ENCODE peak calls at places on chromosomes 4 and X, in four cellular contexts. Y is HepG2, Q is K562, D is H1. X is an unnamed sample.

GRCh38 chrX:20189171-20189570 is 47.5 kb upstream of the EIF1AX start:
- DNase-seq in D (no peak), Q (no peak), Y (peak; percentile 30), X (no peak)

GRCh38 chr4:38752393-38752961 is 30.3 kb downstream of the TLR10 start:
- DNase-seq in Y (no peak), Q (no peak), D (no peak), X (no peak)

GRCh38 chr4:87122252-87122651 is 98.2 kb downstream of the KLHL8 start:
- DNase-seq in D (no peak), Q (no peak), Y (no peak), X (no peak)

GRCh38 chrX:142483965-142484364 is 278.9 kb upstream of the MAGEC2 start:
- DNase-seq in Y (no peak), Q (no peak), D (no peak), X (no peak)

GRCh38 chr4:53313510-53313909 is 52.4 kb downstream of the SCFD2 start:
- DNase-seq in D (no peak), Y (peak; percentile 43), Q (peak; percentile 33), X (peak; percentile 5)

GRCh38 chrX:39377171-39377570 is 575.9 kb downstream of the MID1IP1 start:
- DNase-seq in Y (no peak), Q (no peak), D (no peak), X (no peak)

GRCh38 chrX:32293962-32294708 is 917.2 kb downstream of the DMD start:
- DNase-seq in Q (no peak), Y (no peak), D (no peak), X (no peak)

GRCh38 chr4:156118821-156119220 is 165.2 kb upstream of the CTSO start:
- DNase-seq in Y (no peak), D (no peak), Q (no peak), X (no peak)

GRCh38 chrX:69163936-69164741 is 1.1 kb downstream of the PJA1 start:
- DNase-seq in Y (no peak), D (no peak), Q (peak; percentile 33), X (no peak)

GRCh38 chr4:73721419-73721818 is 18.9 kb upstream of the CXCL8 start:
- DNase-seq in Q (no peak), Y (no peak), D (no peak), X (no peak)

GRCh38 chr4:138665851-138666250 is 349.7 kb upstream of the NOCT start:
- DNase-seq in D (no peak), Y (no peak), Q (no peak), X (no peak)

GRCh38 chr4:121448231-121448630 is 67.4 kb upstream of the QRFPR start:
- DNase-seq in Q (no peak), Y (peak; percentile 37), D (no peak), X (peak; percentile 35)

GRCh38 chr4:41661447-41662076 is 87.0 kb downstream of the PHOX2B start:
- DNase-seq in Y (peak; percentile 12), D (peak; percentile 78), Q (peak; percentile 64), X (peak; percentile 50)

GRCh38 chr4:48329976-48330375 is 11.4 kb upstream of the SLAIN2 start:
- DNase-seq in D (no peak), Y (no peak), Q (no peak), X (no peak)

GRCh38 chr4:24063771-24064170 is 173.9 kb upstream of the PPARGC1A start:
- DNase-seq in Y (no peak), Q (no peak), D (no peak), X (no peak)

GRCh38 chr4:6324999-6325790 is 55.5 kb downstream of the WFS1 start:
- DNase-seq in Q (no peak), Y (no peak), D (no peak), X (no peak)

GRCh38 chrX:118928126-118928525 is 46.3 kb upstream of the LONRF3 start:
- DNase-seq in Y (no peak), D (no peak), Q (no peak), X (no peak)

GRCh38 chr4:5730993-5731975 is 20.3 kb downstream of the EVC start:
- DNase-seq in D (no peak), Q (no peak), Y (no peak), X (no peak)

GRCh38 chr4:8029689-8030088 is 90.0 kb upstream of the AFAP1 start:
- DNase-seq in Y (no peak), Q (no peak), D (no peak), X (no peak)

GRCh38 chr4:163556169-163556568 is 61.7 kb downstream of the TMA16 start:
- DNase-seq in Y (no peak), Q (no peak), D (no peak), X (no peak)

GRCh38 chr4:78510681-78511080 is 40.9 kb upstream of the ANXA3 start:
- DNase-seq in D (no peak), Y (no peak), Q (no peak), X (no peak)

GRCh38 chr4:16018061-16018676 is 55.2 kb upstream of the FGFBP2 start:
- DNase-seq in Y (no peak), Q (no peak), D (no peak), X (no peak)

DNA sequence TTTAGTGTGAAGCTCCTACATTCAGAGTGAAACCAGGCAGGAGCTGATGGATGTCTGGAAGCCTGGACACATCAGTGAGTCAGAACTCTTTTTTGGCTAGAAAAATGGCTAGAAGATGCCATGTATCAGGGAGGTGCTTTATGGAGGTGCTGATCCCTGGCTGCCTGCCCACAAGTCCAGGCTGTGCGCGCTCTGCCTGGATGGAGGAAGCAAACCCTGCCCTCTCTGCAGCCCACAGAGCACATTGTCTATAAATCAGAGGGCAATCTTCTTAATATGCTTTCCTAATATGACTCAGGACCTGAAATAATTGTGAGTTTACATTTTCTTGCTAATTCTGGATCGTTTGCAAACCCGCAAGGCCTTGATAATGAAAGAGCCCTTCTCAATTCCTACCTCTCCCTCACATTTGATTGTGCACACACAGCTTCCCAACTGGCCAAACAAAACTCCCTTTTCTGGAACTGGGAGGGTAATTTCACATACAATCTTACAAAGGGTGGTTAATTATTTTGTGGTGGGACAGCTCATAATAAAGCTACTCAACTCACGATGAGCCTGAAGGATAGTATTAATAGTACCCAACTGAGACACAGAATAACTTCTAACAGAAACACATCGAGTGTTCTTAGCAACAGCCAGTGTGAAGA is 11.7 kb downstream of the MFAP3L start:
- DNase-seq in Q (no peak), Y (no peak), D (no peak), X (no peak)
- TF ChIP-seq PHF8 in Q (no peak), Y (no peak), D (no peak), X (no peak)

DNA sequence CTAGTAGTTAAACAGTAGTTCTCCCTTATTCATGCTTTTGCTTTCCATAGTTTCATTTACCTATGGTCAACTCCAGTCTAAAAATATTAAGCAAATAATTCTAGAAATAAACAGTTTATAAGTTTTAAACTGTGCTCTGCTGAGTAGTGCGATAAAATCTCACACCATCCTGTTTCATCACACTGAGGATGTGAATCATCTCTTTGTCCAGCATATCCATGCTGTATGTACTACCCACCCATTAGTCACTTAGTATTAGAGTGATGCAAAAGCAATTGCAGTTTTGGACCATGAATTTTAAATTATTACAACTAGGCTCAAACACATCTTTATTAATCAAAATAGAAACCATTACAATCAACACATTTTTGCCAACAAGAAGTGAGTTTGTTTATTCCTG is 187.4 kb downstream of the TEX13C start:
- DNase-seq in Q (no peak), D (no peak), Y (no peak), X (no peak)
- TF ChIP-seq PHF8 in Q (no peak), D (no peak), Y (no peak), X (no peak)

DNA sequence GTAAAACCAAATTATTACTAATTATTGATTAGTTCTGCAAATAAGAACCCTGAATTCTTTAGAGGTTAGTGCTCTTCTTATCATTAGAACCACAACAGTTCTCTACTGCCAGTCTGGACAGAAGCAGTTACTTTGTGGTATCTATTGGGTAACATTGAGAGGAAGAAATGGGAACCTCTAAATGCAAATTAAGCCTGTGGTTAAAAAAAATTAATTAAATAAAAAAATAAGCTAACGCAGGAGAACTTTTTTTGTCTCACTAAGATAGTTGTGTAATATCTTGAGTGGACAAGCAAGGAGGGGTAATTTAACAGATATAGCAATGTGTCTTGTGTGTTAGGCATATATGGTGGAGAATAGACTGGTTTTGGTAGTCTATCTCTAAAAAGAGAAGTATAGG is 32.9 kb upstream of the TET2 start:
- DNase-seq in D (no peak), Y (no peak), Q (no peak), X (no peak)
- TF ChIP-seq PHF8 in D (no peak), Y (no peak), Q (no peak), X (no peak)

GRCh38 chrX:11499076-11500044 is 166.4 kb downstream of the ARHGAP6 start:
- DNase-seq in D (no peak), Q (no peak), Y (no peak), X (no peak)
- TF ChIP-seq PHF8 in D (no peak), Q (no peak), Y (no peak), X (no peak)

GRCh38 chrX:150517303-150517896 is 51.0 kb upstream of the MTM1 start:
- DNase-seq in Q (no peak), Y (no peak), D (no peak), X (no peak)
- TF ChIP-seq PHF8 in Q (no peak), Y (no peak), D (no peak), X (no peak)

DNA sequence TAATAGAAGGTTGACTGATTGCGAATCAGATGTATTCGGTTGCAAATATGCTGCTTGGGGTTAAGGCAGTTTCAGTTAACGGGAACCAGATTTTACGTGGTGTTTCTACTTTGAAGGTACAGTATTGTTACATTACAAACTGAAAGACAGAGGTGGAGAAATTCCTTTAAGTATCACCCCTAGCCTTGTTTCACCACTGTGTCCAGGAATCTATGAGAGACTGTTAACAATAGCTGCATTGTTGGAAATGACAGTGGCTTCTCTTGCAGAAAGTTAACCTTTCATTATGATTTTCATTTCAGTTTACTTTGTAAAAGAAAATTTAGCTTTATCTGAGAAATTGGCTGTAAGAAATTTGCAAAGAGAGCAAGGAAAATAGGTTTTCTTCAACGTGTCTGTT is 2.6 kb downstream of the CDKL5 start:
- DNase-seq in D (no peak), Q (no peak), Y (peak; percentile 59), X (no peak)
- TF ChIP-seq PHF8 in D (no peak), Q (no peak), Y (no peak), X (no peak)

GRCh38 chr4:1731180-1731579 is 9.9 kb downstream of the TACC3 start:
- DNase-seq in D (no peak), Y (no peak), Q (no peak), X (no peak)
- TF ChIP-seq PHF8 in D (no peak), Y (no peak), Q (no peak), X (no peak)

GRCh38 chrX:41666251-41666650 is 22.5 kb upstream of the GPR34 start:
- DNase-seq in Q (no peak), D (no peak), Y (no peak), X (no peak)
- TF ChIP-seq PHF8 in Q (no peak), D (no peak), Y (no peak), X (no peak)

DNA sequence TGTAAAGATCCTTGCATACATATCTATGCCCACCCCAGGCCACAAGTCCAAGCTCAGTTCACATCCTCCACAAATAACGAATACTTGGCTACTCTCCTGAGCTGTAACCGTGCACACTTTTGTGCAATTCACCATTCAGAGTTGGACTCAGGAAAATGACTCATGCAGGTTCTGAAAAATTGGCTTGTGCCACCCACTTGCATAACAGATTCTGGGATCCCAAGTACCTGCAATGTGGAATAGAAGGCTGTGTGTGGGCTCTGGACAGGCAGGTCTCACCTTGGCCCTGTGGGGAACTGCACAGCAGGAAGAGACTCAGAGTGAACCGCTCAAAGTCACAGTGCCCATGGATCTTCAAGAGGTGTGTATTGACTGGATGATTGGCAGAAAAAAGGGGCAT is 502.7 kb downstream of the PACRGL start:
- DNase-seq in D (no peak), Q (no peak), Y (no peak), X (no peak)
- TF ChIP-seq PHF8 in D (no peak), Q (no peak), Y (no peak), X (no peak)

X was measured in A549.